ENCODE peak calls at places on chromosomes 5 and 9, in four cellular contexts. One of them, this sample, is unnamed.

GRCh38 chr5:144467795-144468194 is 297.1 kb downstream of the KCTD16 start:
- DNase-seq in left ventricle myocardium inferior: no peak
- DNase-seq in choroid plexus epithelial cell: peak
- DNase-seq in activated CD8-positive, alpha-beta memory T cell treated with anti-CD3 and anti-CD28 coated beads for 4 hours: no peak
- DNase-seq in this sample: peak

GRCh38 chr5:135553688-135554462 is 18.1 kb upstream of the NEUROG1 start:
- DNase-seq in left ventricle myocardium inferior: no peak
- DNase-seq in choroid plexus epithelial cell: peak
- DNase-seq in activated CD8-positive, alpha-beta memory T cell treated with anti-CD3 and anti-CD28 coated beads for 4 hours: no peak
- DNase-seq in this sample: peak

GRCh38 chr9:22124263-22125011 is 115.3 kb upstream of the CDKN2B start:
- DNase-seq in choroid plexus epithelial cell: peak
- DNase-seq in activated CD8-positive, alpha-beta memory T cell treated with anti-CD3 and anti-CD28 coated beads for 4 hours: no peak
- DNase-seq in left ventricle myocardium inferior: no peak
- DNase-seq in this sample: no peak

GRCh38 chr9:130997925-130998595 is 10.9 kb upstream of the LAMC3 start:
- DNase-seq in choroid plexus epithelial cell: peak
- DNase-seq in activated CD8-positive, alpha-beta memory T cell treated with anti-CD3 and anti-CD28 coated beads for 4 hours: no peak
- DNase-seq in left ventricle myocardium inferior: peak
- DNase-seq in this sample: peak

GRCh38 chr9:78196258-78196657 is 39.6 kb upstream of the CEP78 start:
- DNase-seq in activated CD8-positive, alpha-beta memory T cell treated with anti-CD3 and anti-CD28 coated beads for 4 hours: no peak
- DNase-seq in left ventricle myocardium inferior: no peak
- DNase-seq in choroid plexus epithelial cell: no peak
- DNase-seq in this sample: no peak

GRCh38 chr9:137253717-137254623 is 1.2 kb upstream of the NELFB start:
- DNase-seq in choroid plexus epithelial cell: no peak
- DNase-seq in activated CD8-positive, alpha-beta memory T cell treated with anti-CD3 and anti-CD28 coated beads for 4 hours: no peak
- DNase-seq in left ventricle myocardium inferior: no peak
- DNase-seq in this sample: no peak

GRCh38 chr9:111037744-111038335 is 430 bp downstream of the LPAR1 start:
- DNase-seq in choroid plexus epithelial cell: peak
- DNase-seq in left ventricle myocardium inferior: peak
- DNase-seq in activated CD8-positive, alpha-beta memory T cell treated with anti-CD3 and anti-CD28 coated beads for 4 hours: no peak
- DNase-seq in this sample: peak

GRCh38 chr5:92927291-92927778 is 653.7 kb downstream of the NR2F1-AS1 start:
- DNase-seq in choroid plexus epithelial cell: no peak
- DNase-seq in activated CD8-positive, alpha-beta memory T cell treated with anti-CD3 and anti-CD28 coated beads for 4 hours: no peak
- DNase-seq in left ventricle myocardium inferior: no peak
- DNase-seq in this sample: peak

GRCh38 chr9:136363606-136364368 is at the start of gene DNLZ:
- DNase-seq in activated CD8-positive, alpha-beta memory T cell treated with anti-CD3 and anti-CD28 coated beads for 4 hours: peak
- DNase-seq in choroid plexus epithelial cell: peak
- DNase-seq in left ventricle myocardium inferior: peak
- DNase-seq in this sample: peak

GRCh38 chr5:32174011-32174866 is at the start of gene GOLPH3:
- DNase-seq in left ventricle myocardium inferior: peak
- DNase-seq in activated CD8-positive, alpha-beta memory T cell treated with anti-CD3 and anti-CD28 coated beads for 4 hours: peak
- DNase-seq in choroid plexus epithelial cell: peak
- DNase-seq in this sample: peak

GRCh38 chr5:61991426-61991825 is 314.6 kb upstream of the KIF2A start:
- DNase-seq in activated CD8-positive, alpha-beta memory T cell treated with anti-CD3 and anti-CD28 coated beads for 4 hours: no peak
- DNase-seq in left ventricle myocardium inferior: no peak
- DNase-seq in choroid plexus epithelial cell: no peak
- DNase-seq in this sample: no peak

GRCh38 chr9:82406714-82407113 is 418.1 kb downstream of the SPATA31D1 start:
- DNase-seq in activated CD8-positive, alpha-beta memory T cell treated with anti-CD3 and anti-CD28 coated beads for 4 hours: no peak
- DNase-seq in choroid plexus epithelial cell: no peak
- DNase-seq in left ventricle myocardium inferior: no peak
- DNase-seq in this sample: no peak

GRCh38 chr5:143024227-143024920 is 254.2 kb downstream of the ARHGAP26 start:
- DNase-seq in activated CD8-positive, alpha-beta memory T cell treated with anti-CD3 and anti-CD28 coated beads for 4 hours: no peak
- DNase-seq in left ventricle myocardium inferior: no peak
- DNase-seq in choroid plexus epithelial cell: no peak
- DNase-seq in this sample: no peak